ENCODE peak calls at places on chromosomes 6 and 20, in eight cellular contexts. One of them, this sample, is unnamed.

GRCh38 chr6:3068329-3069223 is at the start of gene RIPK1:
- DNase-seq in activated T-helper 1 cell treated with anti-CD3 and anti-CD28 coated beads, Interleukin-2, amount 50 U/mL, for 16 hours: peak
- DNase-seq in activated CD8-positive, alpha-beta memory T cell treated with anti-CD3 and anti-CD28 coated beads, Interleukin-2, amount 50 U/mL, for 4 hours: peak
- DNase-seq in anterior cingulate cortex: peak
- DNase-seq in stimulated activated CD4-positive, alpha-beta T cell treated with anti-CD3 and anti-CD28 coated beads, Interleukin-4, amount 100 ng/mL, for 48 hours: peak
- DNase-seq in central memory CD4-positive, alpha-beta T cell: peak
- DNase-seq in memory B cell: peak
- DNase-seq in foreskin fibroblast: peak
- DNase-seq in this sample: peak

GRCh38 chr6:118860363-118860762 is 33.6 kb upstream of the ASF1A start:
- DNase-seq in activated T-helper 1 cell treated with anti-CD3 and anti-CD28 coated beads, Interleukin-2, amount 50 U/mL, for 16 hours: no peak
- DNase-seq in foreskin fibroblast: no peak
- DNase-seq in memory B cell: no peak
- DNase-seq in central memory CD4-positive, alpha-beta T cell: no peak
- DNase-seq in activated CD8-positive, alpha-beta memory T cell treated with anti-CD3 and anti-CD28 coated beads, Interleukin-2, amount 50 U/mL, for 4 hours: no peak
- DNase-seq in anterior cingulate cortex: no peak
- DNase-seq in stimulated activated CD4-positive, alpha-beta T cell treated with anti-CD3 and anti-CD28 coated beads, Interleukin-4, amount 100 ng/mL, for 48 hours: no peak
- DNase-seq in this sample: no peak

GRCh38 chr20:44039741-44040140 is 125.1 kb downstream of the TOX2 start:
- DNase-seq in activated CD8-positive, alpha-beta memory T cell treated with anti-CD3 and anti-CD28 coated beads, Interleukin-2, amount 50 U/mL, for 4 hours: no peak
- DNase-seq in central memory CD4-positive, alpha-beta T cell: no peak
- DNase-seq in anterior cingulate cortex: no peak
- DNase-seq in activated T-helper 1 cell treated with anti-CD3 and anti-CD28 coated beads, Interleukin-2, amount 50 U/mL, for 16 hours: no peak
- DNase-seq in memory B cell: no peak
- DNase-seq in stimulated activated CD4-positive, alpha-beta T cell treated with anti-CD3 and anti-CD28 coated beads, Interleukin-4, amount 100 ng/mL, for 48 hours: no peak
- DNase-seq in foreskin fibroblast: no peak
- DNase-seq in this sample: no peak

GRCh38 chr6:2850480-2851150 is 9.0 kb upstream of the SERPINB1 start:
- DNase-seq in central memory CD4-positive, alpha-beta T cell: no peak
- DNase-seq in activated T-helper 1 cell treated with anti-CD3 and anti-CD28 coated beads, Interleukin-2, amount 50 U/mL, for 16 hours: no peak
- DNase-seq in stimulated activated CD4-positive, alpha-beta T cell treated with anti-CD3 and anti-CD28 coated beads, Interleukin-4, amount 100 ng/mL, for 48 hours: no peak
- DNase-seq in foreskin fibroblast: no peak
- DNase-seq in memory B cell: no peak
- DNase-seq in activated CD8-positive, alpha-beta memory T cell treated with anti-CD3 and anti-CD28 coated beads, Interleukin-2, amount 50 U/mL, for 4 hours: no peak
- DNase-seq in anterior cingulate cortex: no peak
- DNase-seq in this sample: peak

GRCh38 chr6:108174371-108175175 is 8.8 kb downstream of the NR2E1 start:
- DNase-seq in activated T-helper 1 cell treated with anti-CD3 and anti-CD28 coated beads, Interleukin-2, amount 50 U/mL, for 16 hours: no peak
- DNase-seq in anterior cingulate cortex: no peak
- DNase-seq in stimulated activated CD4-positive, alpha-beta T cell treated with anti-CD3 and anti-CD28 coated beads, Interleukin-4, amount 100 ng/mL, for 48 hours: no peak
- DNase-seq in activated CD8-positive, alpha-beta memory T cell treated with anti-CD3 and anti-CD28 coated beads, Interleukin-2, amount 50 U/mL, for 4 hours: no peak
- DNase-seq in memory B cell: no peak
- DNase-seq in central memory CD4-positive, alpha-beta T cell: no peak
- DNase-seq in foreskin fibroblast: no peak
- DNase-seq in this sample: peak

GRCh38 chr6:26075063-26075717 is 12.0 kb upstream of the HFE start:
- DNase-seq in central memory CD4-positive, alpha-beta T cell: no peak
- DNase-seq in activated T-helper 1 cell treated with anti-CD3 and anti-CD28 coated beads, Interleukin-2, amount 50 U/mL, for 16 hours: no peak
- DNase-seq in anterior cingulate cortex: no peak
- DNase-seq in memory B cell: no peak
- DNase-seq in foreskin fibroblast: no peak
- DNase-seq in stimulated activated CD4-positive, alpha-beta T cell treated with anti-CD3 and anti-CD28 coated beads, Interleukin-4, amount 100 ng/mL, for 48 hours: no peak
- DNase-seq in activated CD8-positive, alpha-beta memory T cell treated with anti-CD3 and anti-CD28 coated beads, Interleukin-2, amount 50 U/mL, for 4 hours: no peak
- DNase-seq in this sample: no peak

GRCh38 chr6:37048851-37049734 is 43.6 kb downstream of the FGD2 start:
- DNase-seq in foreskin fibroblast: peak
- DNase-seq in activated T-helper 1 cell treated with anti-CD3 and anti-CD28 coated beads, Interleukin-2, amount 50 U/mL, for 16 hours: peak
- DNase-seq in stimulated activated CD4-positive, alpha-beta T cell treated with anti-CD3 and anti-CD28 coated beads, Interleukin-4, amount 100 ng/mL, for 48 hours: peak
- DNase-seq in anterior cingulate cortex: no peak
- DNase-seq in activated CD8-positive, alpha-beta memory T cell treated with anti-CD3 and anti-CD28 coated beads, Interleukin-2, amount 50 U/mL, for 4 hours: peak
- DNase-seq in central memory CD4-positive, alpha-beta T cell: peak
- DNase-seq in memory B cell: peak
- DNase-seq in this sample: peak

GRCh38 chr6:13248053-13248452 is 80.3 kb downstream of the TBC1D7 start:
- DNase-seq in stimulated activated CD4-positive, alpha-beta T cell treated with anti-CD3 and anti-CD28 coated beads, Interleukin-4, amount 100 ng/mL, for 48 hours: no peak
- DNase-seq in activated T-helper 1 cell treated with anti-CD3 and anti-CD28 coated beads, Interleukin-2, amount 50 U/mL, for 16 hours: no peak
- DNase-seq in anterior cingulate cortex: peak
- DNase-seq in central memory CD4-positive, alpha-beta T cell: no peak
- DNase-seq in memory B cell: no peak
- DNase-seq in activated CD8-positive, alpha-beta memory T cell treated with anti-CD3 and anti-CD28 coated beads, Interleukin-2, amount 50 U/mL, for 4 hours: no peak
- DNase-seq in foreskin fibroblast: peak
- DNase-seq in this sample: peak

GRCh38 chr6:12939314-12939713 is 222.7 kb downstream of the PHACTR1 start:
- DNase-seq in stimulated activated CD4-positive, alpha-beta T cell treated with anti-CD3 and anti-CD28 coated beads, Interleukin-4, amount 100 ng/mL, for 48 hours: no peak
- DNase-seq in activated CD8-positive, alpha-beta memory T cell treated with anti-CD3 and anti-CD28 coated beads, Interleukin-2, amount 50 U/mL, for 4 hours: no peak
- DNase-seq in activated T-helper 1 cell treated with anti-CD3 and anti-CD28 coated beads, Interleukin-2, amount 50 U/mL, for 16 hours: no peak
- DNase-seq in foreskin fibroblast: no peak
- DNase-seq in anterior cingulate cortex: no peak
- DNase-seq in central memory CD4-positive, alpha-beta T cell: no peak
- DNase-seq in memory B cell: no peak
- DNase-seq in this sample: no peak

GRCh38 chr20:49043000-49043399 is 3.1 kb upstream of the CSE1L start:
- DNase-seq in memory B cell: no peak
- DNase-seq in foreskin fibroblast: no peak
- DNase-seq in activated T-helper 1 cell treated with anti-CD3 and anti-CD28 coated beads, Interleukin-2, amount 50 U/mL, for 16 hours: no peak
- DNase-seq in stimulated activated CD4-positive, alpha-beta T cell treated with anti-CD3 and anti-CD28 coated beads, Interleukin-4, amount 100 ng/mL, for 48 hours: no peak
- DNase-seq in anterior cingulate cortex: no peak
- DNase-seq in activated CD8-positive, alpha-beta memory T cell treated with anti-CD3 and anti-CD28 coated beads, Interleukin-2, amount 50 U/mL, for 4 hours: no peak
- DNase-seq in central memory CD4-positive, alpha-beta T cell: no peak
- DNase-seq in this sample: no peak

GRCh38 chr6:81752969-81753708 is 658 bp upstream of the TENT5A start:
- DNase-seq in anterior cingulate cortex: peak
- DNase-seq in foreskin fibroblast: peak
- DNase-seq in central memory CD4-positive, alpha-beta T cell: peak
- DNase-seq in activated T-helper 1 cell treated with anti-CD3 and anti-CD28 coated beads, Interleukin-2, amount 50 U/mL, for 16 hours: peak
- DNase-seq in memory B cell: peak
- DNase-seq in stimulated activated CD4-positive, alpha-beta T cell treated with anti-CD3 and anti-CD28 coated beads, Interleukin-4, amount 100 ng/mL, for 48 hours: peak
- DNase-seq in activated CD8-positive, alpha-beta memory T cell treated with anti-CD3 and anti-CD28 coated beads, Interleukin-2, amount 50 U/mL, for 4 hours: peak
- DNase-seq in this sample: peak

GRCh38 chr6:82017316-82017715 is 230.2 kb downstream of the IBTK start:
- DNase-seq in central memory CD4-positive, alpha-beta T cell: no peak
- DNase-seq in stimulated activated CD4-positive, alpha-beta T cell treated with anti-CD3 and anti-CD28 coated beads, Interleukin-4, amount 100 ng/mL, for 48 hours: no peak
- DNase-seq in memory B cell: no peak
- DNase-seq in foreskin fibroblast: peak
- DNase-seq in anterior cingulate cortex: no peak
- DNase-seq in activated CD8-positive, alpha-beta memory T cell treated with anti-CD3 and anti-CD28 coated beads, Interleukin-2, amount 50 U/mL, for 4 hours: no peak
- DNase-seq in activated T-helper 1 cell treated with anti-CD3 and anti-CD28 coated beads, Interleukin-2, amount 50 U/mL, for 16 hours: no peak
- DNase-seq in this sample: peak

GRCh38 chr20:1803216-1804128 is 91.7 kb upstream of the SIRPA start:
- DNase-seq in memory B cell: peak
- DNase-seq in central memory CD4-positive, alpha-beta T cell: no peak
- DNase-seq in stimulated activated CD4-positive, alpha-beta T cell treated with anti-CD3 and anti-CD28 coated beads, Interleukin-4, amount 100 ng/mL, for 48 hours: no peak
- DNase-seq in activated CD8-positive, alpha-beta memory T cell treated with anti-CD3 and anti-CD28 coated beads, Interleukin-2, amount 50 U/mL, for 4 hours: no peak
- DNase-seq in anterior cingulate cortex: peak
- DNase-seq in foreskin fibroblast: peak
- DNase-seq in activated T-helper 1 cell treated with anti-CD3 and anti-CD28 coated beads, Interleukin-2, amount 50 U/mL, for 16 hours: no peak
- DNase-seq in this sample: peak

GRCh38 chr6:169230322-169230665 is 23.4 kb downstream of the THBS2 start:
- DNase-seq in stimulated activated CD4-positive, alpha-beta T cell treated with anti-CD3 and anti-CD28 coated beads, Interleukin-4, amount 100 ng/mL, for 48 hours: no peak
- DNase-seq in activated T-helper 1 cell treated with anti-CD3 and anti-CD28 coated beads, Interleukin-2, amount 50 U/mL, for 16 hours: no peak
- DNase-seq in foreskin fibroblast: no peak
- DNase-seq in memory B cell: no peak
- DNase-seq in activated CD8-positive, alpha-beta memory T cell treated with anti-CD3 and anti-CD28 coated beads, Interleukin-2, amount 50 U/mL, for 4 hours: no peak
- DNase-seq in anterior cingulate cortex: no peak
- DNase-seq in central memory CD4-positive, alpha-beta T cell: no peak
- DNase-seq in this sample: no peak

GRCh38 chr6:169075211-169075621 is 178.4 kb downstream of the THBS2 start:
- DNase-seq in activated T-helper 1 cell treated with anti-CD3 and anti-CD28 coated beads, Interleukin-2, amount 50 U/mL, for 16 hours: no peak
- DNase-seq in activated CD8-positive, alpha-beta memory T cell treated with anti-CD3 and anti-CD28 coated beads, Interleukin-2, amount 50 U/mL, for 4 hours: no peak
- DNase-seq in central memory CD4-positive, alpha-beta T cell: no peak
- DNase-seq in foreskin fibroblast: peak
- DNase-seq in anterior cingulate cortex: no peak
- DNase-seq in stimulated activated CD4-positive, alpha-beta T cell treated with anti-CD3 and anti-CD28 coated beads, Interleukin-4, amount 100 ng/mL, for 48 hours: no peak
- DNase-seq in memory B cell: no peak
- DNase-seq in this sample: peak